ENCODE peak calls at places on chromosomes 13 and 19, in five cellular contexts. C is left ventricle myocardium inferior, O is astrocyte, I is ascending aorta, S is adipocyte. N is an unnamed sample.

GRCh38 chr13:37148501-37148900 is 43.0 kb upstream of the CSNK1A1L start:
- DNase-seq in C (no peak), I (no peak), O (peak; percentile 64), S (no peak), N (no peak)

GRCh38 chr13:112686364-112686763 is 3.5 kb upstream of the ATP11A start:
- DNase-seq in I (peak; percentile 50), S (no peak), C (no peak), O (no peak), N (no peak)

GRCh38 chr19:18220632-18221275 is 5.5 kb downstream of the PDE4C start:
- DNase-seq in I (no peak), C (no peak), O (no peak), S (no peak), N (no peak)

GRCh38 chr13:31972453-31972852 is 59.1 kb upstream of the FRY start:
- DNase-seq in I (no peak), S (no peak), C (no peak), O (no peak), N (no peak)

GRCh38 chr19:41623360-41623759 is 3.5 kb downstream of the CEACAM4 start:
- DNase-seq in C (no peak), O (no peak), I (no peak), S (no peak), N (no peak)

GRCh38 chr19:56253737-56254136 is 18.8 kb upstream of the EDDM13 start:
- DNase-seq in S (peak; percentile 84), C (no peak), I (no peak), O (peak; percentile 45), N (peak; percentile 37)

GRCh38 chr19:15195987-15196682 is 4.7 kb downstream of the NOTCH3 start:
- DNase-seq in I (peak; percentile 79), O (no peak), S (no peak), C (no peak), N (peak; percentile 86)

GRCh38 chr13:80251403-80251802 is 89.5 kb downstream of the SPRY2 start:
- DNase-seq in O (peak; percentile 62), C (no peak), S (peak; percentile 24), I (no peak), N (peak; percentile 26)

GRCh38 chr19:56507446-56508281 is at the start of gene ZNF471:
- DNase-seq in S (peak; percentile 100), C (peak; percentile 99), I (peak; percentile 99), O (peak; percentile 96), N (peak; percentile 87)

GRCh38 chr19:43773725-43774102 is 7.1 kb downstream of the KCNN4 start:
- DNase-seq in S (no peak), C (no peak), I (no peak), O (no peak), N (no peak)

GRCh38 chr19:43776285-43776684 is 4.5 kb downstream of the KCNN4 start:
- DNase-seq in S (no peak), O (no peak), I (no peak), C (no peak), N (no peak)

GRCh38 chr19:43774103-43774939 is 6.5 kb downstream of the KCNN4 start:
- DNase-seq in I (no peak), S (no peak), O (peak; percentile 53), C (peak; percentile 68), N (peak; percentile 84)

GRCh38 chr19:43777163-43777700 is 3.5 kb downstream of the KCNN4 start:
- DNase-seq in I (no peak), S (peak; percentile 46), O (peak; percentile 65), C (no peak), N (no peak)

DNA sequence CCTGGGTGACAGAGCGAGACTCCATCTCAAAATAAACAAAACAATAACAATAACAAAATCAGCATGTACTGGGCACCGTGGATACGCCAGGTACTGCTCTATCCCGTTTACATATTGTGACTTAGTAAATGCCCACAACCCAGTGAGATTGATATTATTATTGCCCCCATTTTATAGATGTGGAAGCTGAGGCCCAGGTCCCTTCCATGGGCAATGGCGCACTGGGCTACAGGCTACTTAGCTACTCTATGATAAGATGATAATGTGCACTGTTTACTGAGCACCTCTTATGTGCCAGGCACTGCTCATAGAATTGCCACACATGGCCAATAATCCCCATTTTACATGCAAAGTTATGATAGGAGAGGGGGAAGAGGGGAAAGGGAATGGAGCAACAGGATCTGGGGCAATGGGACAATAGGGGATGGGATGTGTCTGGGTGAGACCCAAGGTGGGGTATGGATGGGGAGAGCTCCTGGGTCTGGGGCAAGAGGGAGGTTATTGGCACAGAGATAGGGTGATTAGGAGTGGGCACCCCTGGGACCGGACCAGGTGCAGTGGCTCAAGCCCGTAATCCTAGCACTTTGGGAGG is 5.4 kb downstream of the KCNN4 start:
- DNase-seq in I (no peak), S (no peak), C (no peak), O (no peak), N (no peak)
- H3K4me1 ChIP-seq in I (peaks cover 4% of the 10 kb centered on the region), S (peaks cover 7% of the 10 kb centered on the region), C (peaks cover 24% of the 10 kb centered on the region), O (peaks cover 28% of the 10 kb centered on the region), N (no peaks in the 10 kb centered on the region)

GRCh38 chr13:73273737-73274136 is 214.9 kb downstream of the KLF5 start:
- DNase-seq in O (peak; percentile 95), C (no peak), S (peak; percentile 75), I (no peak), N (no peak)
- H3K4me1 ChIP-seq in O (peaks cover 4% of the 10 kb centered on the region), C (peaks cover 10% of the 10 kb centered on the region), S (no peaks in the 10 kb centered on the region), I (no peaks in the 10 kb centered on the region), N (no peaks in the 10 kb centered on the region)

DNA sequence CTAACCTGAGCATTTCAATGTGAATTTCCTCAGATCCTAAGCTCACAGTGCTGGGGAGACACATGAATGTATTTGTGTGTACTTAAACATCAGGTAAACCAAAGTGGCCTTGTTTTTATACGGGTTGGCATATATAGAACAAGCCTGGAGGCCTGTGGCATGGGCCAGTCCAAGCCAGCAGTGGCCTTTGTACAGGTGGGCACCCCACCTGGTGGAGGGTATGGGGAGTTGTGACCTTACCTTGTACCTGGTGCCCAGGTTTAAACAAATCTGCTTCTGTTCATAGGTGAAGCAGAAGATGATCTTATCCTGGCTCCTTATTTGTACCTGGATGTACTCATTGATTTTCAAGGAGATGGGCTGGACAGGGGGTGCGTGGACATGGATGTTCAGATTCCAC is 71.0 kb downstream of the ERICH6B start:
- DNase-seq in I (no peak), O (no peak), S (no peak), C (no peak), N (no peak)
- H3K4me1 ChIP-seq in I (no peaks in the 10 kb centered on the region), O (no peaks in the 10 kb centered on the region), S (no peaks in the 10 kb centered on the region), C (no peaks in the 10 kb centered on the region), N (no peaks in the 10 kb centered on the region)

DNA sequence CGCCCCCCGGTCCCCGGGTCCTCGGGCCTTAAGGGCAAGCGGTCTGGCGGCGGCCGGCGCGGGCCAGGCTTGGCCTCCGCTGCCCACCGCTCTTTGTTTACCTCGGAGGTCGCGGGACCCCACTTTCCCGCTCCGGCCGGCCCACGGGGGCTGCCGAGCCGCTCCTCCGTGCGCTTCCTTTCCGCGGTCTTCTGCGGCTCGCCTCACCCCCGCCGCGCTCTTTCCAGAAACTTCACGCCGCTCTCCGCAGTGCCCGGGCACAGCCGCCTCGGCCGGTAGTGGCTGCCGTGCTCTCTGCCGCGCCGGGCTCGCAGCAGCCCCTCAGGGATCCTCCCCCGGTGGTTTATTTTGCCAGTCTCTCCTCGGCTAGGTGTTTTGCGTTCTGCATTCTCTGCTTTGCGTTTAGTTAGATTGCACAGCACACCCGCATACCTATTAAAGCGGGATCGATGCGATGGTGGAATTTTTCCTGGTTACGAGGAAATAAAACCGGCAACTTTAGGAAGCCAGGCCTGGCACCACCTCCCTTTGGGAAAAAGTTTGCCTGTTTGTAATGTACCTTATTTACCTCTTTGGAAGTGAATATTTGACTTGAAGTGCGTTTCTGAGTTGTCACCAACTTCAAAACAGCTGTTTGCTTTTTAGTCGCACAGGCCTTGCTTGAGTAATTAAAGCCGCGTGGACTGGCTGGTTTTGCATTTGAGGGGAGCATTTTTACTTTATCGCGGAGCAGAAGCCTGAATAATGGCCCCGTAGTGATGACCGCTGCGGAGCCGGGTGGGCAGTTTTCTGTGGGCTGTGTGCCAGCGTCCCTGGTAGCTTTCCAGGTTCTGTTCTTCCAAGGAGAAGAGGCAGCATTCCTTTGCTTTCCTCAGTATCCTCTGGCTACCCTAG is 787 bp downstream of the NAA16 start:
- DNase-seq in O (peak; percentile 23), I (no peak), C (peak; percentile 42), S (peak; percentile 78), N (peak; percentile 42)
- H3K4me1 ChIP-seq in O (peaks cover 15% of the 10 kb centered on the region), I (no peaks in the 10 kb centered on the region), C (peaks cover 55% of the 10 kb centered on the region), S (peaks cover 24% of the 10 kb centered on the region), N (peaks cover 5% of the 10 kb centered on the region)

DNA sequence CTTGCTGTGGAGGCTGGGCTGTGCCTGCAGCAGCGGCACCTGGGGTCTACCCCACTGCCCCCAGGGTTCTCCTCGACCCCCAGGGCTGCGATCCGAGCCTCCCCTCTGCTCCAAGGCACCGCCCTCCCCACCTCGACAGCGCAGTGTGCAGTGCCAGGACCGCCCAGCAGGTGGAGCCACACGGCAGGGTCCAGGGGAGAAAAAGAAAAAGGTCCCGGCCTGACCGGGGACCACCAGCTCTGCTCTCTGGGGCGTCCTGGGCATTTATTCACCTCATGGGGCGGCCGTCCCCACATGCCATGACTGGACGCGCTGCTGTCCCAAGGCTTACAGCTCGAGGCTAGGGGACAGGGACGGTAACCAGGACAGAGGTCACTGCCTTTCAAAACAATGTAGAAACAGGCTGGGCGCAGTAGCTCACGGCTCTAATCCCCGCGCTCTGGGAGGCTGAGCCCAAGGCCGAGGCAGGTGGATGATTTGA is 10.6 kb downstream of the REXO1 start:
- DNase-seq in C (peak; percentile 35), O (no peak), I (no peak), S (peak; percentile 65), N (peak; percentile 48)
- H3K4me1 ChIP-seq in C (peaks cover 95% of the 10 kb centered on the region), O (no peaks in the 10 kb centered on the region), I (no peaks in the 10 kb centered on the region), S (peaks cover 18% of the 10 kb centered on the region), N (no peaks in the 10 kb centered on the region)

GRCh38 chr13:50158385-50159165 is 143.3 kb downstream of the KCNRG start:
- DNase-seq in I (no peak), O (no peak), S (no peak), C (no peak), N (no peak)

GRCh38 chr13:50154697-50155096 is 139.5 kb downstream of the KCNRG start:
- DNase-seq in I (no peak), C (no peak), O (no peak), S (no peak), N (no peak)

GRCh38 chr13:50156140-50156539 is 140.9 kb downstream of the KCNRG start:
- DNase-seq in C (no peak), S (peak; percentile 48), I (no peak), O (peak; percentile 88), N (no peak)

GRCh38 chr13:50153888-50154287 is 138.6 kb downstream of the KCNRG start:
- DNase-seq in S (no peak), I (no peak), C (no peak), O (no peak), N (no peak)

DNA sequence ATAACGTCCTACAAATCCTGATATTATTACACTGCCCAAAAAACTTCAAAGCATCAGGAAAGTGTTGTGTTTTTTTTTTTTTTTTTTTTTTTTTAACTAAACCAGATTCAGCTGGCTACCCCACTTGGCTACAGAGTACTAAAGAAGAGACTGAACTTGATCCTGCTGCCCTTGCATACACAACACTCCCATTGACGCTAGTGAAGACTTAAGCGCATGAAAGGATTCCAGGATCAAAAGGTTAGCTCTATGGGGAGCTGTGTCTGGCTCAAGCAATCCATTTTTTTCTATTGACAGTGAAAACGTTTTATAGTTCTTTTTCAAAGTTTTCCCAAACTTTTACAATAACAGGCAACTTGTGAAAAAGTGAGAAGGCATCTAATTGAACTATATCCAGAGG is 141.5 kb downstream of the KCNRG start:
- DNase-seq in C (no peak), S (no peak), I (no peak), O (no peak), N (no peak)
- H3K4me1 ChIP-seq in C (peaks cover 29% of the 10 kb centered on the region), S (peaks cover 34% of the 10 kb centered on the region), I (no peaks in the 10 kb centered on the region), O (peaks cover 4% of the 10 kb centered on the region), N (peaks cover 2% of the 10 kb centered on the region)

N was measured in small intestine.